ENCODE peak calls at places on chromosomes 2 and 18, in six cellular contexts. T, F, Q, M, X and H are unnamed samples.

GRCh38 chr18:12879840-12880531 is 4.1 kb downstream of the PTPN2 start:
- DNase-seq in T (no peak), F (no peak), Q (no peak), M (no peak), X (no peak), H (no peak)

GRCh38 chr18:79629249-79629558 is 50.4 kb upstream of the CTDP1 start:
- DNase-seq in T (no peak), F (no peak), Q (no peak), M (no peak), X (no peak), H (no peak)

GRCh38 chr2:15840173-15840572 is 100.2 kb upstream of the MYCN start:
- DNase-seq in T (no peak), F (no peak), Q (no peak), M (no peak), X (no peak), H (no peak)

GRCh38 chr2:141341444-141341843 is 789.4 kb downstream of the LRP1B start:
- DNase-seq in T (peak; percentile 22), F (peak; percentile 31), Q (no peak), M (no peak), X (no peak), H (peak; percentile 15)

GRCh38 chr2:30139131-30139870 is 7.5 kb upstream of the YPEL5 start:
- DNase-seq in T (no peak), F (no peak), Q (no peak), M (no peak), X (peak; percentile 73), H (no peak)

GRCh38 chr18:28855524-28855923 is 678.6 kb upstream of the CDH2 start:
- DNase-seq in T (peak; percentile 39), F (no peak), Q (no peak), M (no peak), X (no peak), H (no peak)

GRCh38 chr2:71614976-71615768 is 161.8 kb downstream of the DYSF start:
- DNase-seq in T (no peak), F (peak; percentile 66), Q (peak; percentile 45), M (no peak), X (no peak), H (no peak)

GRCh38 chr2:85769236-85769986 is 15.6 kb downstream of the ATOH8 start:
- DNase-seq in T (no peak), F (no peak), Q (no peak), M (no peak), X (peak; percentile 20), H (no peak)

GRCh38 chr2:233129351-233129978 is 69.3 kb downstream of the INPP5D start:
- DNase-seq in T (no peak), F (no peak), Q (peak; percentile 22), M (no peak), X (no peak), H (peak; percentile 26)

GRCh38 chr2:39381653-39382052 is 55.4 kb downstream of the MAP4K3 start:
- DNase-seq in T (no peak), F (no peak), Q (no peak), M (no peak), X (no peak), H (no peak)

GRCh38 chr2:113282747-113283533 is 4.2 kb upstream of the PAX8 start:
- DNase-seq in T (no peak), F (peak; percentile 38), Q (peak; percentile 66), M (no peak), X (no peak), H (peak; percentile 62)

GRCh38 chr2:9110893-9111569 is 95.6 kb upstream of the ASAP2 start:
- DNase-seq in T (no peak), F (peak; percentile 48), Q (no peak), M (no peak), X (no peak), H (no peak)

GRCh38 chr2:85777441-85777861 is 23.7 kb downstream of the ATOH8 start:
- DNase-seq in T (no peak), F (no peak), Q (no peak), M (no peak), X (no peak), H (no peak)

GRCh38 chr2:98796775-98797544 is 66.0 kb upstream of the MGAT4A start:
- DNase-seq in T (no peak), F (no peak), Q (no peak), M (no peak), X (no peak), H (no peak)

GRCh38 chr18:56267334-56267733 is 371.1 kb downstream of the TXNL1 start:
- DNase-seq in T (no peak), F (no peak), Q (no peak), M (no peak), X (no peak), H (no peak)

GRCh38 chr2:13260401-13260800 is 543.7 kb downstream of the TRIB2 start:
- DNase-seq in T (no peak), F (no peak), Q (no peak), M (no peak), X (no peak), H (no peak)

GRCh38 chr2:120659275-120659952 is 76.3 kb upstream of the GLI2 start:
- DNase-seq in T (no peak), F (no peak), Q (no peak), M (no peak), X (no peak), H (no peak)

GRCh38 chr2:43848174-43848573 is 9.4 kb downstream of the ABCG8 start:
- DNase-seq in T (no peak), F (peak; percentile 9), Q (no peak), M (no peak), X (no peak), H (no peak)

GRCh38 chr2:233122541-233122940 is 62.4 kb downstream of the INPP5D start:
- DNase-seq in T (no peak), F (no peak), Q (no peak), M (no peak), X (no peak), H (no peak)

GRCh38 chr2:240053173-240054155 is at the start of gene OR6B3:
- DNase-seq in T (no peak), F (no peak), Q (no peak), M (no peak), X (no peak), H (no peak)

GRCh38 chr2:161992526-161992925 is 81.5 kb downstream of the DPP4 start:
- DNase-seq in T (no peak), F (no peak), Q (no peak), M (no peak), X (peak; percentile 85), H (no peak)